ENCODE peak calls at places on chromosomes 16 and 17, in five cellular contexts. One of them, this sample, is unnamed.
A peak's percentile ranks its signal among the peaks of the same experiment; 100 is the strongest.

GRCh38 chr17:1532836-1533602 is 16.6 kb upstream of the INPP5K start:
- DNase-seq in endothelial cell: peak; percentile 43
- DNase-seq in substantia nigra: no peak
- DNase-seq in activated CD4-positive, alpha-beta T cell treated with anti-CD3 and anti-CD28 coated beads, Interleukin-2, amount 10 ng/mL, durations not matched to agents 24 days and 14 days: peak; percentile 82
- DNase-seq in left ventricle myocardium inferior: no peak
- DNase-seq in this sample: peak; percentile 32

GRCh38 chr16:68715471-68715870 is 21.6 kb upstream of the CDH1 start:
- DNase-seq in endothelial cell: no peak
- DNase-seq in substantia nigra: no peak
- DNase-seq in activated CD4-positive, alpha-beta T cell treated with anti-CD3 and anti-CD28 coated beads, Interleukin-2, amount 10 ng/mL, durations not matched to agents 24 days and 14 days: no peak
- DNase-seq in left ventricle myocardium inferior: no peak
- DNase-seq in this sample: no peak

GRCh38 chr17:73293480-73293911 is 18.3 kb downstream of the CDC42EP4 start:
- DNase-seq in endothelial cell: no peak
- DNase-seq in substantia nigra: peak; percentile 30
- DNase-seq in activated CD4-positive, alpha-beta T cell treated with anti-CD3 and anti-CD28 coated beads, Interleukin-2, amount 10 ng/mL, durations not matched to agents 24 days and 14 days: no peak
- DNase-seq in left ventricle myocardium inferior: peak; percentile 60
- DNase-seq in this sample: no peak

GRCh38 chr16:84460406-84461028 is 43.9 kb downstream of the MEAK7 start:
- DNase-seq in endothelial cell: no peak
- DNase-seq in substantia nigra: no peak
- DNase-seq in activated CD4-positive, alpha-beta T cell treated with anti-CD3 and anti-CD28 coated beads, Interleukin-2, amount 10 ng/mL, durations not matched to agents 24 days and 14 days: no peak
- DNase-seq in left ventricle myocardium inferior: no peak
- DNase-seq in this sample: no peak

GRCh38 chr17:8628609-8629169 is 1.8 kb downstream of the MYH10 start:
- DNase-seq in endothelial cell: no peak
- DNase-seq in substantia nigra: no peak
- DNase-seq in activated CD4-positive, alpha-beta T cell treated with anti-CD3 and anti-CD28 coated beads, Interleukin-2, amount 10 ng/mL, durations not matched to agents 24 days and 14 days: no peak
- DNase-seq in left ventricle myocardium inferior: no peak
- DNase-seq in this sample: peak; percentile 43

GRCh38 chr16:80063028-80063767 is 462.7 kb upstream of the MAF start:
- DNase-seq in endothelial cell: no peak
- DNase-seq in substantia nigra: no peak
- DNase-seq in activated CD4-positive, alpha-beta T cell treated with anti-CD3 and anti-CD28 coated beads, Interleukin-2, amount 10 ng/mL, durations not matched to agents 24 days and 14 days: no peak
- DNase-seq in left ventricle myocardium inferior: no peak
- DNase-seq in this sample: no peak

GRCh38 chr17:49063652-49064051 is 66.5 kb downstream of the IGF2BP1 start:
- DNase-seq in endothelial cell: no peak
- DNase-seq in substantia nigra: peak; percentile 23
- DNase-seq in activated CD4-positive, alpha-beta T cell treated with anti-CD3 and anti-CD28 coated beads, Interleukin-2, amount 10 ng/mL, durations not matched to agents 24 days and 14 days: no peak
- DNase-seq in left ventricle myocardium inferior: no peak
- DNase-seq in this sample: no peak

GRCh38 chr17:4162775-4163498 is 19.9 kb downstream of the CYB5D2 start:
- DNase-seq in endothelial cell: no peak
- DNase-seq in substantia nigra: no peak
- DNase-seq in activated CD4-positive, alpha-beta T cell treated with anti-CD3 and anti-CD28 coated beads, Interleukin-2, amount 10 ng/mL, durations not matched to agents 24 days and 14 days: no peak
- DNase-seq in left ventricle myocardium inferior: no peak
- DNase-seq in this sample: no peak

GRCh38 chr17:83151442-83152220 is 72.2 kb downstream of the METRNL start:
- DNase-seq in endothelial cell: no peak
- DNase-seq in substantia nigra: no peak
- DNase-seq in activated CD4-positive, alpha-beta T cell treated with anti-CD3 and anti-CD28 coated beads, Interleukin-2, amount 10 ng/mL, durations not matched to agents 24 days and 14 days: no peak
- DNase-seq in left ventricle myocardium inferior: no peak
- DNase-seq in this sample: no peak

GRCh38 chr17:5536831-5537230 is 47.5 kb downstream of the NLRP1 start:
- DNase-seq in endothelial cell: no peak
- DNase-seq in substantia nigra: no peak
- DNase-seq in activated CD4-positive, alpha-beta T cell treated with anti-CD3 and anti-CD28 coated beads, Interleukin-2, amount 10 ng/mL, durations not matched to agents 24 days and 14 days: no peak
- DNase-seq in left ventricle myocardium inferior: no peak
- DNase-seq in this sample: no peak

GRCh38 chr16:58306327-58306726 is 11.5 kb upstream of the PRSS54 start:
- DNase-seq in endothelial cell: peak; percentile 45
- DNase-seq in substantia nigra: no peak
- DNase-seq in activated CD4-positive, alpha-beta T cell treated with anti-CD3 and anti-CD28 coated beads, Interleukin-2, amount 10 ng/mL, durations not matched to agents 24 days and 14 days: peak; percentile 82
- DNase-seq in left ventricle myocardium inferior: no peak
- DNase-seq in this sample: no peak

GRCh38 chr17:46106966-46107644 is 86.1 kb downstream of the KANSL1 start:
- DNase-seq in endothelial cell: no peak
- DNase-seq in substantia nigra: no peak
- DNase-seq in activated CD4-positive, alpha-beta T cell treated with anti-CD3 and anti-CD28 coated beads, Interleukin-2, amount 10 ng/mL, durations not matched to agents 24 days and 14 days: no peak
- DNase-seq in left ventricle myocardium inferior: no peak
- DNase-seq in this sample: no peak

GRCh38 chr17:41734139-41734948 is at the start of gene HAP1:
- DNase-seq in endothelial cell: peak; percentile 65
- DNase-seq in substantia nigra: peak; percentile 22
- DNase-seq in activated CD4-positive, alpha-beta T cell treated with anti-CD3 and anti-CD28 coated beads, Interleukin-2, amount 10 ng/mL, durations not matched to agents 24 days and 14 days: peak; percentile 72
- DNase-seq in left ventricle myocardium inferior: no peak
- DNase-seq in this sample: peak; percentile 52

GRCh38 chr17:48483471-48484131 is 47.2 kb downstream of the HOXB1 start:
- DNase-seq in endothelial cell: peak; percentile 20
- DNase-seq in substantia nigra: no peak
- DNase-seq in activated CD4-positive, alpha-beta T cell treated with anti-CD3 and anti-CD28 coated beads, Interleukin-2, amount 10 ng/mL, durations not matched to agents 24 days and 14 days: peak; percentile 83
- DNase-seq in left ventricle myocardium inferior: no peak
- DNase-seq in this sample: no peak

GRCh38 chr17:63451150-63451549 is 5.0 kb upstream of the CYB561 start:
- DNase-seq in endothelial cell: no peak
- DNase-seq in substantia nigra: no peak
- DNase-seq in activated CD4-positive, alpha-beta T cell treated with anti-CD3 and anti-CD28 coated beads, Interleukin-2, amount 10 ng/mL, durations not matched to agents 24 days and 14 days: no peak
- DNase-seq in left ventricle myocardium inferior: no peak
- DNase-seq in this sample: no peak

GRCh38 chr16:70574595-70575271 is 51.1 kb downstream of the SF3B3 start:
- DNase-seq in endothelial cell: no peak
- DNase-seq in substantia nigra: no peak
- DNase-seq in activated CD4-positive, alpha-beta T cell treated with anti-CD3 and anti-CD28 coated beads, Interleukin-2, amount 10 ng/mL, durations not matched to agents 24 days and 14 days: no peak
- DNase-seq in left ventricle myocardium inferior: no peak
- DNase-seq in this sample: no peak

GRCh38 chr17:31680126-31680525 is 178.9 kb downstream of the COPRS start:
- DNase-seq in endothelial cell: no peak
- DNase-seq in substantia nigra: no peak
- DNase-seq in activated CD4-positive, alpha-beta T cell treated with anti-CD3 and anti-CD28 coated beads, Interleukin-2, amount 10 ng/mL, durations not matched to agents 24 days and 14 days: peak; percentile 78
- DNase-seq in left ventricle myocardium inferior: no peak
- DNase-seq in this sample: no peak

GRCh38 chr17:82232876-82233785 is 4.3 kb downstream of the SLC16A3 start:
- DNase-seq in endothelial cell: peak; percentile 3
- DNase-seq in substantia nigra: no peak
- DNase-seq in activated CD4-positive, alpha-beta T cell treated with anti-CD3 and anti-CD28 coated beads, Interleukin-2, amount 10 ng/mL, durations not matched to agents 24 days and 14 days: peak; percentile 61
- DNase-seq in left ventricle myocardium inferior: peak; percentile 13
- DNase-seq in this sample: no peak

GRCh38 chr17:17295141-17295540 is 8.0 kb upstream of the NT5M start:
- DNase-seq in endothelial cell: no peak
- DNase-seq in substantia nigra: no peak
- DNase-seq in activated CD4-positive, alpha-beta T cell treated with anti-CD3 and anti-CD28 coated beads, Interleukin-2, amount 10 ng/mL, durations not matched to agents 24 days and 14 days: no peak
- DNase-seq in left ventricle myocardium inferior: no peak
- DNase-seq in this sample: no peak

GRCh38 chr16:57589374-57589773 is 39.1 kb upstream of the ADGRG1 start:
- DNase-seq in endothelial cell: no peak
- DNase-seq in substantia nigra: no peak
- DNase-seq in activated CD4-positive, alpha-beta T cell treated with anti-CD3 and anti-CD28 coated beads, Interleukin-2, amount 10 ng/mL, durations not matched to agents 24 days and 14 days: no peak
- DNase-seq in left ventricle myocardium inferior: no peak
- DNase-seq in this sample: no peak

GRCh38 chr17:29112780-29113295 is 67.4 kb downstream of the MYO18A start:
- DNase-seq in endothelial cell: no peak
- DNase-seq in substantia nigra: peak; percentile 29
- DNase-seq in activated CD4-positive, alpha-beta T cell treated with anti-CD3 and anti-CD28 coated beads, Interleukin-2, amount 10 ng/mL, durations not matched to agents 24 days and 14 days: no peak
- DNase-seq in left ventricle myocardium inferior: peak; percentile 55
- DNase-seq in this sample: no peak

GRCh38 chr16:84278968-84279367 is 15.7 kb upstream of the WFDC1 start:
- DNase-seq in endothelial cell: no peak
- DNase-seq in substantia nigra: peak; percentile 33
- DNase-seq in activated CD4-positive, alpha-beta T cell treated with anti-CD3 and anti-CD28 coated beads, Interleukin-2, amount 10 ng/mL, durations not matched to agents 24 days and 14 days: no peak
- DNase-seq in left ventricle myocardium inferior: no peak
- DNase-seq in this sample: peak; percentile 81

GRCh38 chr16:23597003-23597756 is 1.1 kb upstream of the NDUFAB1 start:
- DNase-seq in endothelial cell: peak; percentile 31
- DNase-seq in substantia nigra: no peak
- DNase-seq in activated CD4-positive, alpha-beta T cell treated with anti-CD3 and anti-CD28 coated beads, Interleukin-2, amount 10 ng/mL, durations not matched to agents 24 days and 14 days: peak; percentile 65
- DNase-seq in left ventricle myocardium inferior: peak; percentile 19
- DNase-seq in this sample: peak; percentile 38

GRCh38 chr17:41959336-41960095 is 7.1 kb upstream of the CNP start:
- DNase-seq in endothelial cell: peak; percentile 65
- DNase-seq in substantia nigra: no peak
- DNase-seq in activated CD4-positive, alpha-beta T cell treated with anti-CD3 and anti-CD28 coated beads, Interleukin-2, amount 10 ng/mL, durations not matched to agents 24 days and 14 days: peak; percentile 62
- DNase-seq in left ventricle myocardium inferior: no peak
- DNase-seq in this sample: peak; percentile 84

GRCh38 chr17:39212841-39213480 is 12.8 kb downstream of the STAC2 start:
- DNase-seq in endothelial cell: no peak
- DNase-seq in substantia nigra: no peak
- DNase-seq in activated CD4-positive, alpha-beta T cell treated with anti-CD3 and anti-CD28 coated beads, Interleukin-2, amount 10 ng/mL, durations not matched to agents 24 days and 14 days: no peak
- DNase-seq in left ventricle myocardium inferior: no peak
- DNase-seq in this sample: no peak

GRCh38 chr16:87464691-87465300 is 28.0 kb downstream of the ZCCHC14 start:
- DNase-seq in endothelial cell: peak; percentile 45
- DNase-seq in substantia nigra: peak; percentile 16
- DNase-seq in activated CD4-positive, alpha-beta T cell treated with anti-CD3 and anti-CD28 coated beads, Interleukin-2, amount 10 ng/mL, durations not matched to agents 24 days and 14 days: peak; percentile 75
- DNase-seq in left ventricle myocardium inferior: peak; percentile 61
- DNase-seq in this sample: no peak

This sample was measured in SK-N-DZ.